ENCODE peak calls at places on chromosome 11, in ten cellular contexts. F is BJ; W is Right ventricle myocardium inferior; C is activated CD4-positive, alpha-beta T cell treated with anti-CD3 and anti-CD28 coated beads for 36 hours; G is NCI-H1417; V is dorsolateral prefrontal cortex; H is PC-9; N is foreskin fibroblast; S is neural progenitor cell; A is iris pigment epithelial cell. Z is an unnamed sample.

GRCh38 chr11:1502971-1503707 is 16.6 kb upstream of the MOB2 start:
- DNase-seq in F (no peak), W (peak; percentile 74), C (no peak), G (no peak), V (peak; percentile 88), H (no peak), N (no peak), S (no peak), A (no peak), Z (no peak)

GRCh38 chr11:125945797-125946520 is at the start of gene VSIG10L2:
- DNase-seq in F (no peak), W (no peak), C (no peak), G (no peak), V (no peak), H (no peak), N (no peak), S (no peak), A (no peak), Z (no peak)

GRCh38 chr11:74255741-74256369 is 55.6 kb downstream of the P4HA3 start:
- DNase-seq in F (no peak), W (no peak), C (peak; percentile 70), G (peak; percentile 86), V (peak; percentile 54), H (peak; percentile 52), N (peak; percentile 63), S (peak; percentile 66), A (peak; percentile 68), Z (peak; percentile 67)

GRCh38 chr11:66619080-66619554 is 2.7 kb downstream of the RBM14 start:
- DNase-seq in F (peak; percentile 25), W (no peak), C (no peak), G (peak; percentile 24), V (no peak), H (no peak), N (no peak), S (no peak), A (peak; percentile 88), Z (peak; percentile 81)

GRCh38 chr11:75254326-75254725 is 13.8 kb downstream of the TPBGL start:
- DNase-seq in F (no peak), W (no peak), C (no peak), G (no peak), V (no peak), H (no peak), N (no peak), S (no peak), A (no peak), Z (no peak)

GRCh38 chr11:70671611-70672010 is 273.3 kb downstream of the CTTN start:
- DNase-seq in F (no peak), W (peak; percentile 11), C (no peak), G (no peak), V (no peak), H (no peak), N (no peak), S (no peak), A (no peak), Z (no peak)

GRCh38 chr11:68798221-68798813 is 43.4 kb downstream of the CPT1A start:
- DNase-seq in F (no peak), W (no peak), C (peak; percentile 74), G (peak; percentile 22), V (no peak), H (no peak), N (no peak), S (peak; percentile 83), A (peak; percentile 15), Z (peak; percentile 52)

GRCh38 chr11:66686100-66686785 is 8.6 kb upstream of the RBM4B start:
- DNase-seq in F (no peak), W (no peak), C (no peak), G (no peak), V (peak; percentile 16), H (no peak), N (peak; percentile 5), S (no peak), A (no peak), Z (no peak)

GRCh38 chr11:117426297-117426685 is 98.6 kb downstream of the CEP164 start:
- DNase-seq in F (no peak), W (peak; percentile 83), C (peak; percentile 86), G (peak; percentile 85), V (peak; percentile 84), H (no peak), N (peak; percentile 28), S (peak; percentile 92), A (peak; percentile 33), Z (peak; percentile 43)

GRCh38 chr11:86069408-86070086 is 663 bp upstream of the PICALM start:
- DNase-seq in F (peak; percentile 88), W (no peak), C (no peak), G (no peak), V (no peak), H (peak; percentile 99), N (peak; percentile 91), S (no peak), A (peak; percentile 96), Z (peak; percentile 72)

GRCh38 chr11:46348566-46348981 is 1.3 kb downstream of the DGKZ start:
- DNase-seq in F (no peak), W (peak; percentile 63), C (peak; percentile 63), G (no peak), V (no peak), H (no peak), N (no peak), S (no peak), A (no peak), Z (no peak)

GRCh38 chr11:48013269-48013901 is 33.0 kb downstream of the PTPRJ start:
- DNase-seq in F (no peak), W (no peak), C (peak; percentile 78), G (peak; percentile 25), V (no peak), H (peak; percentile 46), N (no peak), S (no peak), A (peak; percentile 77), Z (peak; percentile 17)

GRCh38 chr11:112555491-112556364 is 295.1 kb upstream of the PLET1 start:
- DNase-seq in F (no peak), W (peak; percentile 39), C (peak; percentile 86), G (peak; percentile 56), V (peak; percentile 64), H (no peak), N (peak; percentile 14), S (peak; percentile 75), A (peak; percentile 53), Z (peak; percentile 22)

GRCh38 chr11:66595245-66595904 is 2.4 kb downstream of the CCS start:
- DNase-seq in F (no peak), W (peak; percentile 79), C (no peak), G (no peak), V (no peak), H (no peak), N (no peak), S (no peak), A (peak; percentile 52), Z (peak; percentile 57)

GRCh38 chr11:120893431-120894206 is 130.3 kb upstream of the TBCEL start:
- DNase-seq in F (no peak), W (no peak), C (no peak), G (peak; percentile 39), V (no peak), H (no peak), N (no peak), S (no peak), A (no peak), Z (no peak)

GRCh38 chr11:102343789-102344188 is 3.2 kb upstream of the BIRC2 start:
- DNase-seq in F (no peak), W (no peak), C (no peak), G (peak; percentile 9), V (no peak), H (no peak), N (no peak), S (no peak), A (peak; percentile 22), Z (no peak)

GRCh38 chr11:44823920-44824704 is 97.3 kb downstream of the TSPAN18 start:
- DNase-seq in F (no peak), W (no peak), C (no peak), G (no peak), V (no peak), H (no peak), N (no peak), S (peak; percentile 96), A (no peak), Z (no peak)

GRCh38 chr11:18308242-18308641 is 13.7 kb downstream of the HPS5 start:
- DNase-seq in F (no peak), W (no peak), C (no peak), G (no peak), V (no peak), H (no peak), N (no peak), S (no peak), A (no peak), Z (no peak)

GRCh38 chr11:12791245-12791644 is 117.0 kb downstream of the TEAD1 start:
- DNase-seq in F (no peak), W (no peak), C (no peak), G (no peak), V (no peak), H (no peak), N (no peak), S (no peak), A (no peak), Z (no peak)

GRCh38 chr11:35014352-35014751 is 97.9 kb downstream of the PDHX start:
- DNase-seq in F (no peak), W (no peak), C (no peak), G (no peak), V (no peak), H (no peak), N (peak; percentile 89), S (no peak), A (peak; percentile 92), Z (no peak)

GRCh38 chr11:118914178-118914918 is 11.4 kb downstream of the BCL9L start:
- DNase-seq in F (no peak), W (peak; percentile 67), C (peak; percentile 87), G (peak; percentile 50), V (peak; percentile 70), H (peak; percentile 75), N (no peak), S (peak; percentile 77), A (no peak), Z (no peak)

GRCh38 chr11:72641900-72642814 is 32.1 kb downstream of the PDE2A start:
- DNase-seq in F (no peak), W (no peak), C (peak; percentile 28), G (peak; percentile 79), V (no peak), H (no peak), N (no peak), S (peak; percentile 75), A (no peak), Z (no peak)

GRCh38 chr11:117738246-117738957 is 58.6 kb downstream of the DSCAML1 start:
- DNase-seq in F (no peak), W (no peak), C (no peak), G (no peak), V (no peak), H (no peak), N (no peak), S (no peak), A (no peak), Z (no peak)

GRCh38 chr11:65822760-65823528 is 10.8 kb upstream of the SNX32 start:
- DNase-seq in F (no peak), W (no peak), C (no peak), G (no peak), V (no peak), H (no peak), N (no peak), S (no peak), A (no peak), Z (no peak)

GRCh38 chr11:13294771-13295579 is 17.4 kb downstream of the BMAL1 start:
- DNase-seq in F (no peak), W (no peak), C (no peak), G (peak; percentile 84), V (no peak), H (no peak), N (no peak), S (no peak), A (no peak), Z (no peak)

GRCh38 chr11:10982695-10983492 is 125.0 kb upstream of the ZBED5 start:
- DNase-seq in F (no peak), W (no peak), C (no peak), G (peak; percentile 10), V (no peak), H (no peak), N (no peak), S (no peak), A (no peak), Z (no peak)

GRCh38 chr11:119195680-119196079 is 10.4 kb downstream of the NHERF4 start:
- DNase-seq in F (no peak), W (no peak), C (no peak), G (peak; percentile 87), V (no peak), H (peak; percentile 46), N (no peak), S (peak; percentile 63), A (peak; percentile 76), Z (no peak)

GRCh38 chr11:65388731-65389130 is 2.3 kb downstream of the FRMD8 start:
- DNase-seq in F (no peak), W (no peak), C (no peak), G (no peak), V (no peak), H (no peak), N (no peak), S (no peak), A (no peak), Z (no peak)

Z was measured in Kasumi-1.